ENCODE peak calls at places on chromosomes 1 and 21, in six cellular contexts. X is effector CD4-positive, alpha-beta T cell; D is MCF 10A; L is psoas muscle; Q is fibroblast of pulmonary artery; H is NCI-H345. I is an unnamed sample.

GRCh38 chr1:44084998-44085675 is 33.5 kb upstream of the KLF17 start:
- DNase-seq in X (no peak), D (peak; percentile 60), L (no peak), Q (peak; percentile 90), H (no peak), I (peak; percentile 89)

GRCh38 chr1:38026592-38027200 is 14.2 kb downstream of the UTP11 start:
- DNase-seq in X (no peak), D (peak; percentile 74), L (peak; percentile 75), Q (peak; percentile 72), H (peak; percentile 68), I (no peak)

GRCh38 chr1:223639333-223639749 is 26.2 kb downstream of the CAPN8 start:
- DNase-seq in X (no peak), D (peak; percentile 75), L (no peak), Q (no peak), H (no peak), I (no peak)

GRCh38 chr1:200561856-200562214 is 58.7 kb downstream of the KIF14 start:
- DNase-seq in X (no peak), D (no peak), L (no peak), Q (no peak), H (no peak), I (no peak)

GRCh38 chr1:27147842-27148518 is 6.9 kb downstream of the SLC9A1 start:
- DNase-seq in X (no peak), D (no peak), L (no peak), Q (no peak), H (no peak), I (no peak)

GRCh38 chr1:152501704-152502103 is 8.9 kb upstream of the LCE5A start:
- DNase-seq in X (no peak), D (no peak), L (no peak), Q (no peak), H (no peak), I (no peak)

GRCh38 chr1:11649624-11650330 is 4.5 kb downstream of the FBXO2 start:
- DNase-seq in X (no peak), D (no peak), L (no peak), Q (no peak), H (no peak), I (no peak)

GRCh38 chr1:160658956-160659255 is 12.1 kb upstream of the SLAMF1 start:
- DNase-seq in X (no peak), D (no peak), L (no peak), Q (no peak), H (no peak), I (no peak)

GRCh38 chr1:51120629-51121028 is 18.6 kb downstream of the C1orf185 start:
- DNase-seq in X (no peak), D (no peak), L (no peak), Q (no peak), H (no peak), I (no peak)

GRCh38 chr1:6126521-6127067 is 53.5 kb downstream of the CHD5 start:
- DNase-seq in X (no peak), D (no peak), L (no peak), Q (no peak), H (no peak), I (no peak)

GRCh38 chr1:63817152-63817667 is 43.4 kb downstream of the ROR1 start:
- DNase-seq in X (no peak), D (no peak), L (no peak), Q (peak; percentile 66), H (peak; percentile 32), I (peak; percentile 62)

GRCh38 chr1:180800945-180801344 is 111.8 kb upstream of the KIAA1614 start:
- DNase-seq in X (no peak), D (no peak), L (no peak), Q (no peak), H (no peak), I (no peak)

GRCh38 chr1:169739980-169740379 is 6.1 kb upstream of the SELE start:
- DNase-seq in X (no peak), D (no peak), L (no peak), Q (peak; percentile 79), H (no peak), I (peak; percentile 64)

GRCh38 chr1:56644941-56645662 is at the start of gene PRKAA2:
- DNase-seq in X (no peak), D (no peak), L (peak; percentile 81), Q (no peak), H (peak; percentile 59), I (no peak)

GRCh38 chr1:1899266-1899966 is 8.5 kb upstream of the GNB1 start:
- DNase-seq in X (no peak), D (no peak), L (peak; percentile 35), Q (no peak), H (no peak), I (no peak)

GRCh38 chr1:59505596-59506028 is 208.7 kb downstream of the FGGY start:
- DNase-seq in X (no peak), D (no peak), L (no peak), Q (no peak), H (peak; percentile 38), I (peak; percentile 17)

GRCh38 chr1:35980090-35980489 is 49.2 kb downstream of the AGO3 start:
- DNase-seq in X (no peak), D (no peak), L (no peak), Q (no peak), H (no peak), I (no peak)

GRCh38 chr21:44456207-44456914 is 1.1 kb downstream of the LRRC3 start:
- DNase-seq in X (no peak), D (no peak), L (peak; percentile 41), Q (no peak), H (no peak), I (no peak)

GRCh38 chr1:53572802-53573148 is 113.6 kb downstream of the DMRTB1 start:
- DNase-seq in X (no peak), D (no peak), L (no peak), Q (no peak), H (peak; percentile 73), I (no peak)

GRCh38 chr21:42337830-42338729 is 12.7 kb downstream of the TFF2 start:
- DNase-seq in X (peak; percentile 74), D (peak; percentile 48), L (peak; percentile 71), Q (peak; percentile 61), H (peak; percentile 99), I (peak; percentile 19)

GRCh38 chr1:111887385-111887784 is 102.1 kb downstream of the KCND3 start:
- DNase-seq in X (no peak), D (no peak), L (no peak), Q (no peak), H (no peak), I (no peak)

GRCh38 chr21:41783476-41784150 is 16.8 kb upstream of the RIPK4 start:
- DNase-seq in X (no peak), D (peak; percentile 93), L (no peak), Q (no peak), H (peak; percentile 94), I (peak; percentile 4)

GRCh38 chr1:153565529-153566374 is at the start of gene S100A2:
- DNase-seq in X (no peak), D (peak; percentile 99), L (peak; percentile 72), Q (peak; percentile 84), H (peak; percentile 97), I (peak; percentile 92)

GRCh38 chr1:1929639-1930545 is 10.8 kb upstream of the TMEM52 start:
- DNase-seq in X (no peak), D (no peak), L (no peak), Q (no peak), H (no peak), I (no peak)

GRCh38 chr1:67060811-67061218 is 6.9 kb upstream of the SLC35D1 start:
- DNase-seq in X (no peak), D (peak; percentile 93), L (no peak), Q (peak; percentile 98), H (no peak), I (peak; percentile 98)

GRCh38 chr1:12067900-12068821 is 5.1 kb downstream of the TNFRSF8 start:
- DNase-seq in X (no peak), D (no peak), L (no peak), Q (peak; percentile 78), H (no peak), I (peak; percentile 79)

GRCh38 chr1:19974822-19975416 is 4.5 kb downstream of the PLA2G2A start:
- DNase-seq in X (no peak), D (peak; percentile 67), L (peak; percentile 60), Q (peak; percentile 89), H (peak; percentile 12), I (peak; percentile 82)

GRCh38 chr1:183604048-183604808 is 14.0 kb upstream of the NCF2 start:
- DNase-seq in X (no peak), D (no peak), L (no peak), Q (peak; percentile 67), H (no peak), I (peak; percentile 51)

GRCh38 chr1:200588698-200589097 is 31.9 kb downstream of the KIF14 start:
- DNase-seq in X (no peak), D (no peak), L (no peak), Q (no peak), H (no peak), I (no peak)

GRCh38 chr1:117674521-117675400 is 68.9 kb downstream of the TENT5C start:
- DNase-seq in X (peak; percentile 45), D (peak; percentile 45), L (no peak), Q (peak; percentile 58), H (no peak), I (peak; percentile 72)

GRCh38 chr1:215824245-215824644 is 257.1 kb downstream of the KCTD3 start:
- DNase-seq in X (no peak), D (peak; percentile 32), L (no peak), Q (peak; percentile 27), H (no peak), I (peak; percentile 43)

GRCh38 chr1:183702087-183702812 is 49.1 kb upstream of the APOBEC4 start:
- DNase-seq in X (no peak), D (peak; percentile 72), L (no peak), Q (peak; percentile 27), H (no peak), I (peak; percentile 23)

GRCh38 chr1:106194206-106194605 is 862.3 kb upstream of the PRMT6 start:
- DNase-seq in X (no peak), D (no peak), L (no peak), Q (no peak), H (no peak), I (no peak)

GRCh38 chr1:2412395-2412772 is at the start of gene PEX10:
- DNase-seq in X (peak; percentile 96), D (peak; percentile 94), L (peak; percentile 99), Q (peak; percentile 94), H (peak; percentile 98), I (peak; percentile 89)

GRCh38 chr21:29261555-29262540 is 36.9 kb upstream of the BACH1 start:
- DNase-seq in X (no peak), D (peak; percentile 81), L (no peak), Q (no peak), H (no peak), I (no peak)

GRCh38 chr1:171084091-171084490 is 6.6 kb upstream of the FMO3 start:
- DNase-seq in X (no peak), D (no peak), L (no peak), Q (no peak), H (peak; percentile 41), I (no peak)

GRCh38 chr1:9766759-9767442 is 56.9 kb downstream of the CLSTN1 start:
- DNase-seq in X (no peak), D (peak; percentile 93), L (no peak), Q (peak; percentile 96), H (no peak), I (peak; percentile 99)

GRCh38 chr1:1216770-1217620 is 3.0 kb upstream of the TNFRSF4 start:
- DNase-seq in X (peak; percentile 46), D (no peak), L (no peak), Q (no peak), H (no peak), I (no peak)